ENCODE peak calls at places on chromosome 20, in seven cellular contexts. L, R, X, P, O, T and A are unnamed samples.

GRCh38 chr20:59253779-59254319 is 46.6 kb upstream of the EDN3 start:
- DNase-seq in L (no peak), R (no peak), X (no peak), P (peak), O (no peak), T (no peak), A (no peak)

GRCh38 chr20:40638414-40638813 is 50.6 kb downstream of the MAFB start:
- DNase-seq in L (no peak), R (no peak), X (peak), P (no peak), O (peak), T (no peak), A (no peak)

GRCh38 chr20:59526242-59527225 is 77.8 kb upstream of the PHACTR3 start:
- DNase-seq in L (no peak), R (no peak), X (no peak), P (no peak), O (no peak), T (no peak), A (no peak)

GRCh38 chr20:62829231-62830230 is 12.7 kb downstream of the COL9A3 start:
- DNase-seq in L (no peak), R (no peak), X (no peak), P (no peak), O (no peak), T (no peak), A (no peak)

GRCh38 chr20:7926767-7927166 is 13.5 kb downstream of the HAO1 start:
- DNase-seq in L (no peak), R (no peak), X (no peak), P (no peak), O (peak), T (no peak), A (peak)

GRCh38 chr20:37519508-37520416 is 1.3 kb upstream of the NNAT start:
- DNase-seq in L (no peak), R (no peak), X (no peak), P (no peak), O (no peak), T (no peak), A (no peak)

GRCh38 chr20:63860325-63861051 is 810 bp upstream of the ABHD16B start:
- DNase-seq in L (no peak), R (no peak), X (no peak), P (no peak), O (no peak), T (no peak), A (no peak)

GRCh38 chr20:59821788-59822187 is 111.6 kb downstream of the SYCP2 start:
- DNase-seq in L (no peak), R (no peak), X (peak), P (no peak), O (no peak), T (no peak), A (no peak)

GRCh38 chr20:61567204-61567603 is 315.1 kb downstream of the CDH4 start:
- DNase-seq in L (no peak), R (no peak), X (no peak), P (no peak), O (no peak), T (no peak), A (no peak)

GRCh38 chr20:34042286-34042685 is 48.6 kb downstream of the RALY start:
- DNase-seq in L (no peak), R (peak), X (no peak), P (peak), O (no peak), T (peak), A (no peak)

GRCh38 chr20:41559658-41560057 is 58.5 kb downstream of the CHD6 start:
- DNase-seq in L (no peak), R (no peak), X (no peak), P (no peak), O (no peak), T (no peak), A (no peak)

GRCh38 chr20:10511166-10511506 is 76.0 kb downstream of the SLX4IP start:
- DNase-seq in L (no peak), R (no peak), X (no peak), P (no peak), O (no peak), T (no peak), A (no peak)

GRCh38 chr20:45407067-45407745 is 883 bp upstream of the DBNDD2 start:
- DNase-seq in L (peak), R (peak), X (peak), P (peak), O (no peak), T (peak), A (no peak)